ENCODE peak calls at places on chromosomes 16 and 17, in four cellular contexts. U, Z, N and B are unnamed samples. For H3K9me1, the result is how much of the 10 kb centered on the place peaks cover.

GRCh38 chr16:30377050-30377811 is 2.6 kb downstream of the MYL11 start:
- DNase-seq in N (no peak), U (no peak), Z (no peak), B (no peak)

GRCh38 chr17:48546187-48546923 is 1.4 kb upstream of the HOXB2 start:
- DNase-seq in Z (peak), N (no peak), U (no peak), B (peak)

GRCh38 chr16:86739808-86740207 is 161.5 kb downstream of the FOXL1 start:
- DNase-seq in U (no peak), N (no peak), Z (no peak), B (no peak)

GRCh38 chr17:74875155-74875969 is 2.6 kb upstream of the FDXR start:
- DNase-seq in U (no peak), Z (peak), N (no peak), B (no peak)

GRCh38 chr16:732936-733335 is 6.0 kb downstream of the HAGHL start:
- DNase-seq in U (no peak), N (no peak), Z (no peak), B (peak)

GRCh38 chr16:24609740-24610420 is 70.5 kb downstream of the RBBP6 start:
- DNase-seq in Z (peak), U (peak), N (no peak), B (peak)

GRCh38 chr17:75878174-75878998 is at the start of gene TRIM47:
- DNase-seq in N (no peak), U (peak), Z (peak), B (peak)

GRCh38 chr17:16391451-16391850 is 10.6 kb downstream of the UBB start:
- DNase-seq in N (no peak), Z (no peak), U (no peak), B (no peak)

GRCh38 chr17:73952498-73953205 is 250.8 kb upstream of the RPL38 start:
- DNase-seq in N (no peak), Z (peak), U (no peak), B (no peak)

GRCh38 chr17:31534223-31534888 is 142.9 kb downstream of the RAB11FIP4 start:
- DNase-seq in U (no peak), N (no peak), Z (no peak), B (peak)

GRCh38 chr17:77449908-77450741 is 309.4 kb downstream of the SEC14L1 start:
- DNase-seq in U (no peak), N (no peak), Z (peak), B (peak)

GRCh38 chr17:35566955-35567354 is 6.3 kb upstream of the SLFN14 start:
- DNase-seq in N (no peak), U (no peak), Z (no peak), B (no peak)

GRCh38 chr16:83561876-83562275 is 245.9 kb upstream of the HSBP1 start:
- DNase-seq in N (no peak), Z (peak), U (peak), B (peak)

GRCh38 chr16:60151987-60152386 is 1417.9 kb upstream of the GOT2 start:
- DNase-seq in N (no peak), Z (no peak), U (no peak), B (no peak)

GRCh38 chr16:81900456-81900855 is 110.8 kb downstream of the SDR42E1 start:
- DNase-seq in Z (no peak), U (no peak), N (no peak), B (no peak)

GRCh38 chr16:79186196-79186595 is 414.3 kb downstream of the MAF start:
- DNase-seq in Z (peak), N (no peak), U (no peak), B (no peak)

GRCh38 chr17:69047368-69048263 is 13.1 kb downstream of the ABCA9 start:
- DNase-seq in U (peak), N (no peak), Z (peak), B (peak)

GRCh38 chr17:82023447-82024241 is 539 bp downstream of the LRRC45 start:
- DNase-seq in N (no peak), Z (peak), U (no peak), B (peak)

GRCh38 chr17:67544364-67544763 is 167.3 kb downstream of the PITPNC1 start:
- DNase-seq in U (no peak), N (no peak), Z (no peak), B (no peak)

GRCh38 chr17:58492238-58493121 is 4.3 kb upstream of the HSF5 start:
- DNase-seq in Z (peak), N (no peak), U (no peak), B (no peak)

GRCh38 chr16:1082266-1082951 is 9.9 kb downstream of the SSTR5 start:
- DNase-seq in U (peak), N (no peak), Z (no peak), B (peak)

GRCh38 chr16:4500283-4500682 is 24.1 kb downstream of the HMOX2 start:
- DNase-seq in Z (no peak), U (peak), N (no peak), B (peak)

GRCh38 chr17:7262192-7263070 is at the start of gene CLDN7:
- DNase-seq in N (no peak), Z (no peak), U (no peak), B (no peak)
- H3K9ac ChIP-seq in N (peak), Z (peak), U (peak), B (no peak)

DNA sequence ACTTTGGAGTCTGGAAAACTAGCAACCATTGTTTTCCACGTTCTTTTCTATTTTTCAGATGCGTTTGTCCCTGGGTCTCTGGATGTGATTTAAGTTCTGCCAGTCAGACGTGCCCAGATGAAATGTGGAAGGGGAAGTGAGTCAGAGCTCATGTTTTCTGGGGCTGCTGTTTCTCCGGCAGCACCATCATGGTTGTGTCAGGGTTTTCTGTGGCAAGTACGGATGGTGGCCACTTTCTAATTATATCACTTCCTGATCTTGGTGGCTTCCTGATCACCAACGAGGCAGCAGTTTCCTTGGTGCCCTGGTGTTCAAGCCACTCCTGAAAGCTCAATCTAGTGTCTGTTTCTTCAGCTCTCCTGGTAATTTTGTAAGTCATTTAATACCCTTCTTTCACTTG is 31.4 kb upstream of the PMFBP1 start:
- DNase-seq in Z (no peak), N (no peak), U (peak), B (peak)
- H3K9me1 ChIP-seq in Z (under half), N (under half), U (under half), B (under half)

GRCh38 chr16:73053038-73053378 is 5.1 kb upstream of the ZFHX3 start:
- DNase-seq in N (no peak), Z (no peak), U (no peak), B (no peak)

GRCh38 chr16:73052441-73053030 is 4.6 kb upstream of the ZFHX3 start:
- DNase-seq in U (peak), N (no peak), Z (no peak), B (no peak)

GRCh38 chr16:73050115-73051099 is 2.5 kb upstream of the ZFHX3 start:
- DNase-seq in U (no peak), N (no peak), Z (no peak), B (no peak)

GRCh38 chr16:73051216-73051615 is 3.3 kb upstream of the ZFHX3 start:
- DNase-seq in U (no peak), Z (no peak), N (no peak), B (no peak)

DNA sequence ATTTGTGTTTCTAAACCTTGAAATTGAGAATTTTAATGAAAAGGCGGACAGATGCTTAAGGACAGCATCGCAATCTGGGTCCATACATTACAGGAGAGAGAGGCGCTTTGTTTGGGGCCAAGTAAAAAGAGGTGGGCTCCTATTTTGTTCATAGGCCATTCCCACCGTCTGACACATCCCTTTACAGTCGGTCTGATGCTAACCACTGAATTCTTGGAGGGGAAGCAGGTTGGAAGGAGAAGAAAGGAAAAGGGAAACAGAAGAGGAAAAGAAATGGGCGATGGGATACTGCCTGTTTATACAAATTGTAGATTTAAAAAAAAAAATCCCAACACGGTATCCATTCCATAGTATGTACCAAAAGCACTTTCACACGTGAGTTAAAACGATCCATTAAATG is 4.0 kb upstream of the ZFHX3 start:
- DNase-seq in N (no peak), Z (no peak), U (no peak), B (peak)
- H3K9ac ChIP-seq in N (no peak), Z (no peak), U (no peak), B (peak)

GRCh38 chr16:74315059-74315458 is 18.4 kb downstream of the PSMD7 start:
- DNase-seq in U (no peak), Z (no peak), N (no peak), B (no peak)
- H3K9me1 ChIP-seq in U (under half), Z (under half), N (under half), B (under half)

GRCh38 chr16:67200491-67200890 is 1.6 kb downstream of the ELMO3 start:
- DNase-seq in U (no peak), N (no peak), Z (no peak), B (no peak)

GRCh38 chr16:67198238-67198734 is 645 bp upstream of the ELMO3 start:
- DNase-seq in N (peak), U (peak), Z (no peak), B (peak)

GRCh38 chr16:67201411-67202345 is 2.7 kb downstream of the ELMO3 start:
- DNase-seq in Z (no peak), U (no peak), N (no peak), B (no peak)

GRCh38 chr16:67199011-67199807 is at the start of gene ELMO3:
- DNase-seq in N (no peak), U (no peak), Z (no peak), B (no peak)

DNA sequence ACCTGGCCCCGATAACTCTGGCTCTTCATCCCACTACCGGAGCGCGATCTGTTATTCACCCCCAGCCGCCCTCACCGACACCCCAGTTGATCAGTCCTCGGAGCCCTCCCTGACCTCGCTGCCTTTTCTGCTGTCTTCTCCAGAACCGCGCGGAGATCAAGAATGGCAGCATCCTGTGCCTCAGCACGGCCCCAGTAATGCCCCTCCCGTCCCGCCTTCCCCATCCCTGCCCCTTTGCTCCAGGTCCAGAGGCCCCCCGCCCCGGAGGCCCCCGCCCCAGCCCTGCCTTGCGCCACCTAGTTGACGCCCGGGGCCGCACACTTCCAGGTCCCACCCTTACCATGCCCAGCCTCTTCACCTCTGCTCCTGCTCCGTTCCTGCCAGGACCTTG is 872 bp downstream of the ELMO3 start:
- DNase-seq in U (no peak), Z (no peak), N (no peak), B (no peak)
- H3K9ac ChIP-seq in U (no peak), Z (peak), N (peak), B (no peak)

DNA sequence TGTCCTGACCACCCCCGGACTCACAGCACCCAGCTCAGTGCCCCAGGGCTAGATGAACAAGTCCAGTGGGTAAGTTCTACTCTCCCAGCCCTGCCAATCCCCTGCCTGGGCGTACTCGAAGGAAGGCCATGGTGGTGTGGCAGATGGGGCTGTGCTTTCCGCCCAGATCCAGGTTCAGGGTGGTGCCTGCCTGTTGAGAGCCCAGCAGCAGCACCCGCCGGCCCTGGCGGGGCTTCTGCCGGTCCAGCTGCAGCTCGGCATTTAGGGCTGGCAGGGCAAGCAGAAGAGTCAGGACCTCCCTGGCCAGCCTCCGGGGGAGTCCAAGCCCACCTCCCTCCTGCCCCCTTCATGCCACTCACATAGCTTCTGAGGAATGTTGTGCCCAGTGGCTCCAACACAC is 9.6 kb downstream of the ITGA2B start:
- DNase-seq in U (no peak), N (no peak), Z (no peak), B (no peak)
- H3K9me1 ChIP-seq in U (under half), N (under half), Z (under half), B (under half)

GRCh38 chr17:49762148-49762941 is 1.6 kb downstream of the FAM117A start:
- DNase-seq in Z (no peak), N (no peak), U (no peak), B (peak)
- H3K9ac ChIP-seq in Z (peak), N (no peak), U (no peak), B (no peak)